ENCODE peak calls at places on chromosomes 11 and 22, in eight cellular contexts. One of them, this sample, is unnamed.

GRCh38 chr11:86761978-86762377 is 38.4 kb upstream of the PRSS23 start:
- DNase-seq in sigmoid colon: no peak
- DNase-seq in right cardiac atrium: no peak
- DNase-seq in stimulated activated CD4-positive, alpha-beta T cell treated with anti-CD3 and anti-CD28 coated beads, TNF-alpha, amount 100 ng/mL, for 24 hours: no peak
- DNase-seq in NCI-H146: no peak
- DNase-seq in fibroblast of the aortic adventitia: peak; percentile 80
- DNase-seq in effector CD4-positive, alpha-beta T cell: no peak
- DNase-seq in AG04449: no peak
- DNase-seq in this sample: no peak

GRCh38 chr11:125141686-125142535 is 22.6 kb upstream of the PKNOX2 start:
- DNase-seq in sigmoid colon: no peak
- DNase-seq in right cardiac atrium: peak; percentile 74
- DNase-seq in stimulated activated CD4-positive, alpha-beta T cell treated with anti-CD3 and anti-CD28 coated beads, TNF-alpha, amount 100 ng/mL, for 24 hours: peak; percentile 37
- DNase-seq in NCI-H146: peak; percentile 17
- DNase-seq in fibroblast of the aortic adventitia: peak; percentile 36
- DNase-seq in effector CD4-positive, alpha-beta T cell: peak; percentile 52
- DNase-seq in AG04449: no peak
- DNase-seq in this sample: peak; percentile 70

GRCh38 chr11:61111786-61112517 is 9.7 kb downstream of the CD5 start:
- DNase-seq in sigmoid colon: peak; percentile 58
- DNase-seq in right cardiac atrium: no peak
- DNase-seq in stimulated activated CD4-positive, alpha-beta T cell treated with anti-CD3 and anti-CD28 coated beads, TNF-alpha, amount 100 ng/mL, for 24 hours: peak; percentile 57
- DNase-seq in NCI-H146: no peak
- DNase-seq in fibroblast of the aortic adventitia: no peak
- DNase-seq in effector CD4-positive, alpha-beta T cell: peak; percentile 53
- DNase-seq in AG04449: no peak
- DNase-seq in this sample: no peak

GRCh38 chr11:45021692-45022130 is 71.0 kb upstream of the TP53I11 start:
- DNase-seq in sigmoid colon: peak; percentile 90
- DNase-seq in right cardiac atrium: peak; percentile 93
- DNase-seq in stimulated activated CD4-positive, alpha-beta T cell treated with anti-CD3 and anti-CD28 coated beads, TNF-alpha, amount 100 ng/mL, for 24 hours: no peak
- DNase-seq in NCI-H146: peak; percentile 41
- DNase-seq in fibroblast of the aortic adventitia: peak; percentile 90
- DNase-seq in effector CD4-positive, alpha-beta T cell: no peak
- DNase-seq in AG04449: no peak
- DNase-seq in this sample: no peak

GRCh38 chr11:106889718-106890117 is 128.6 kb downstream of the GUCY1A2 start:
- DNase-seq in sigmoid colon: no peak
- DNase-seq in right cardiac atrium: no peak
- DNase-seq in stimulated activated CD4-positive, alpha-beta T cell treated with anti-CD3 and anti-CD28 coated beads, TNF-alpha, amount 100 ng/mL, for 24 hours: no peak
- DNase-seq in NCI-H146: no peak
- DNase-seq in fibroblast of the aortic adventitia: no peak
- DNase-seq in effector CD4-positive, alpha-beta T cell: no peak
- DNase-seq in AG04449: no peak
- DNase-seq in this sample: no peak

GRCh38 chr22:40240160-40240559 is 62.4 kb downstream of the TNRC6B start:
- DNase-seq in sigmoid colon: no peak
- DNase-seq in right cardiac atrium: no peak
- DNase-seq in stimulated activated CD4-positive, alpha-beta T cell treated with anti-CD3 and anti-CD28 coated beads, TNF-alpha, amount 100 ng/mL, for 24 hours: no peak
- DNase-seq in NCI-H146: no peak
- DNase-seq in fibroblast of the aortic adventitia: no peak
- DNase-seq in effector CD4-positive, alpha-beta T cell: no peak
- DNase-seq in AG04449: no peak
- DNase-seq in this sample: no peak

GRCh38 chr11:44626645-44627044 is 61.2 kb downstream of the CD82 start:
- DNase-seq in sigmoid colon: peak; percentile 29
- DNase-seq in right cardiac atrium: no peak
- DNase-seq in stimulated activated CD4-positive, alpha-beta T cell treated with anti-CD3 and anti-CD28 coated beads, TNF-alpha, amount 100 ng/mL, for 24 hours: no peak
- DNase-seq in NCI-H146: no peak
- DNase-seq in fibroblast of the aortic adventitia: no peak
- DNase-seq in effector CD4-positive, alpha-beta T cell: no peak
- DNase-seq in AG04449: no peak
- DNase-seq in this sample: no peak

GRCh38 chr11:33040127-33040861 is 922 bp downstream of the TCP11L1 start:
- DNase-seq in sigmoid colon: no peak
- DNase-seq in right cardiac atrium: no peak
- DNase-seq in stimulated activated CD4-positive, alpha-beta T cell treated with anti-CD3 and anti-CD28 coated beads, TNF-alpha, amount 100 ng/mL, for 24 hours: peak; percentile 27
- DNase-seq in NCI-H146: peak; percentile 51
- DNase-seq in fibroblast of the aortic adventitia: peak; percentile 40
- DNase-seq in effector CD4-positive, alpha-beta T cell: peak; percentile 26
- DNase-seq in AG04449: no peak
- DNase-seq in this sample: peak; percentile 58

GRCh38 chr11:65894034-65894591 is 3.6 kb downstream of the CCDC85B start:
- DNase-seq in sigmoid colon: no peak
- DNase-seq in right cardiac atrium: peak; percentile 81
- DNase-seq in stimulated activated CD4-positive, alpha-beta T cell treated with anti-CD3 and anti-CD28 coated beads, TNF-alpha, amount 100 ng/mL, for 24 hours: no peak
- DNase-seq in NCI-H146: no peak
- DNase-seq in fibroblast of the aortic adventitia: no peak
- DNase-seq in effector CD4-positive, alpha-beta T cell: no peak
- DNase-seq in AG04449: no peak
- DNase-seq in this sample: no peak

GRCh38 chr11:117808768-117809167 is 11.8 kb upstream of the DSCAML1 start:
- DNase-seq in sigmoid colon: no peak
- DNase-seq in right cardiac atrium: peak; percentile 70
- DNase-seq in stimulated activated CD4-positive, alpha-beta T cell treated with anti-CD3 and anti-CD28 coated beads, TNF-alpha, amount 100 ng/mL, for 24 hours: no peak
- DNase-seq in NCI-H146: no peak
- DNase-seq in fibroblast of the aortic adventitia: no peak
- DNase-seq in effector CD4-positive, alpha-beta T cell: no peak
- DNase-seq in AG04449: no peak
- DNase-seq in this sample: no peak

GRCh38 chr22:49042877-49043859 is 784.5 kb downstream of the BRD1 start:
- DNase-seq in sigmoid colon: no peak
- DNase-seq in right cardiac atrium: no peak
- DNase-seq in stimulated activated CD4-positive, alpha-beta T cell treated with anti-CD3 and anti-CD28 coated beads, TNF-alpha, amount 100 ng/mL, for 24 hours: no peak
- DNase-seq in NCI-H146: no peak
- DNase-seq in fibroblast of the aortic adventitia: no peak
- DNase-seq in effector CD4-positive, alpha-beta T cell: no peak
- DNase-seq in AG04449: no peak
- DNase-seq in this sample: no peak

GRCh38 chr11:47271961-47272661 is 2.2 kb downstream of the MADD start:
- DNase-seq in sigmoid colon: no peak
- DNase-seq in right cardiac atrium: peak; percentile 57
- DNase-seq in stimulated activated CD4-positive, alpha-beta T cell treated with anti-CD3 and anti-CD28 coated beads, TNF-alpha, amount 100 ng/mL, for 24 hours: no peak
- DNase-seq in NCI-H146: peak; percentile 48
- DNase-seq in fibroblast of the aortic adventitia: no peak
- DNase-seq in effector CD4-positive, alpha-beta T cell: no peak
- DNase-seq in AG04449: no peak
- DNase-seq in this sample: no peak

GRCh38 chr22:43476341-43476740 is 64.5 kb downstream of the MPPED1 start:
- DNase-seq in sigmoid colon: no peak
- DNase-seq in right cardiac atrium: no peak
- DNase-seq in stimulated activated CD4-positive, alpha-beta T cell treated with anti-CD3 and anti-CD28 coated beads, TNF-alpha, amount 100 ng/mL, for 24 hours: no peak
- DNase-seq in NCI-H146: peak; percentile 19
- DNase-seq in fibroblast of the aortic adventitia: no peak
- DNase-seq in effector CD4-positive, alpha-beta T cell: no peak
- DNase-seq in AG04449: no peak
- DNase-seq in this sample: no peak

GRCh38 chr11:50074161-50074560 is 41.5 kb downstream of the OR4C45 start:
- DNase-seq in sigmoid colon: no peak
- DNase-seq in right cardiac atrium: no peak
- DNase-seq in stimulated activated CD4-positive, alpha-beta T cell treated with anti-CD3 and anti-CD28 coated beads, TNF-alpha, amount 100 ng/mL, for 24 hours: no peak
- DNase-seq in NCI-H146: no peak
- DNase-seq in fibroblast of the aortic adventitia: no peak
- DNase-seq in effector CD4-positive, alpha-beta T cell: no peak
- DNase-seq in AG04449: no peak
- DNase-seq in this sample: no peak

GRCh38 chr11:2389344-2390026 is 11.1 kb upstream of the TSSC4 start:
- DNase-seq in sigmoid colon: no peak
- DNase-seq in right cardiac atrium: peak; percentile 54
- DNase-seq in stimulated activated CD4-positive, alpha-beta T cell treated with anti-CD3 and anti-CD28 coated beads, TNF-alpha, amount 100 ng/mL, for 24 hours: no peak
- DNase-seq in NCI-H146: no peak
- DNase-seq in fibroblast of the aortic adventitia: no peak
- DNase-seq in effector CD4-positive, alpha-beta T cell: no peak
- DNase-seq in AG04449: no peak
- DNase-seq in this sample: no peak

GRCh38 chr11:69058501-69059270 is 10.0 kb downstream of the TPCN2 start:
- DNase-seq in sigmoid colon: no peak
- DNase-seq in right cardiac atrium: peak; percentile 21
- DNase-seq in stimulated activated CD4-positive, alpha-beta T cell treated with anti-CD3 and anti-CD28 coated beads, TNF-alpha, amount 100 ng/mL, for 24 hours: no peak
- DNase-seq in NCI-H146: no peak
- DNase-seq in fibroblast of the aortic adventitia: no peak
- DNase-seq in effector CD4-positive, alpha-beta T cell: no peak
- DNase-seq in AG04449: no peak
- DNase-seq in this sample: no peak

GRCh38 chr11:64743591-64744543 is at the start of gene RASGRP2:
- DNase-seq in sigmoid colon: peak; percentile 93
- DNase-seq in right cardiac atrium: peak; percentile 92
- DNase-seq in stimulated activated CD4-positive, alpha-beta T cell treated with anti-CD3 and anti-CD28 coated beads, TNF-alpha, amount 100 ng/mL, for 24 hours: no peak
- DNase-seq in NCI-H146: peak; percentile 58
- DNase-seq in fibroblast of the aortic adventitia: no peak
- DNase-seq in effector CD4-positive, alpha-beta T cell: peak; percentile 83
- DNase-seq in AG04449: no peak
- DNase-seq in this sample: peak; percentile 81

GRCh38 chr11:35160902-35161585 is 22.1 kb downstream of the CD44 start:
- DNase-seq in sigmoid colon: no peak
- DNase-seq in right cardiac atrium: no peak
- DNase-seq in stimulated activated CD4-positive, alpha-beta T cell treated with anti-CD3 and anti-CD28 coated beads, TNF-alpha, amount 100 ng/mL, for 24 hours: no peak
- DNase-seq in NCI-H146: no peak
- DNase-seq in fibroblast of the aortic adventitia: peak; percentile 86
- DNase-seq in effector CD4-positive, alpha-beta T cell: no peak
- DNase-seq in AG04449: no peak
- DNase-seq in this sample: no peak

GRCh38 chr22:37501610-37502341 is 15.6 kb upstream of the MFNG start:
- DNase-seq in sigmoid colon: no peak
- DNase-seq in right cardiac atrium: peak; percentile 88
- DNase-seq in stimulated activated CD4-positive, alpha-beta T cell treated with anti-CD3 and anti-CD28 coated beads, TNF-alpha, amount 100 ng/mL, for 24 hours: no peak
- DNase-seq in NCI-H146: peak; percentile 80
- DNase-seq in fibroblast of the aortic adventitia: peak; percentile 86
- DNase-seq in effector CD4-positive, alpha-beta T cell: no peak
- DNase-seq in AG04449: peak; percentile 59
- DNase-seq in this sample: no peak

GRCh38 chr11:27518522-27518921 is 12.0 kb upstream of the LIN7C start:
- DNase-seq in sigmoid colon: no peak
- DNase-seq in right cardiac atrium: no peak
- DNase-seq in stimulated activated CD4-positive, alpha-beta T cell treated with anti-CD3 and anti-CD28 coated beads, TNF-alpha, amount 100 ng/mL, for 24 hours: no peak
- DNase-seq in NCI-H146: no peak
- DNase-seq in fibroblast of the aortic adventitia: no peak
- DNase-seq in effector CD4-positive, alpha-beta T cell: no peak
- DNase-seq in AG04449: no peak
- DNase-seq in this sample: no peak

GRCh38 chr11:127485541-127485940 is 485.0 kb upstream of the KIRREL3 start:
- DNase-seq in sigmoid colon: no peak
- DNase-seq in right cardiac atrium: no peak
- DNase-seq in stimulated activated CD4-positive, alpha-beta T cell treated with anti-CD3 and anti-CD28 coated beads, TNF-alpha, amount 100 ng/mL, for 24 hours: no peak
- DNase-seq in NCI-H146: no peak
- DNase-seq in fibroblast of the aortic adventitia: no peak
- DNase-seq in effector CD4-positive, alpha-beta T cell: no peak
- DNase-seq in AG04449: no peak
- DNase-seq in this sample: no peak

GRCh38 chr11:57116654-57117053 is 65.1 kb upstream of the LRRC55 start:
- DNase-seq in sigmoid colon: no peak
- DNase-seq in right cardiac atrium: peak; percentile 68
- DNase-seq in stimulated activated CD4-positive, alpha-beta T cell treated with anti-CD3 and anti-CD28 coated beads, TNF-alpha, amount 100 ng/mL, for 24 hours: no peak
- DNase-seq in NCI-H146: peak; percentile 35
- DNase-seq in fibroblast of the aortic adventitia: peak; percentile 58
- DNase-seq in effector CD4-positive, alpha-beta T cell: no peak
- DNase-seq in AG04449: peak; percentile 3
- DNase-seq in this sample: no peak

GRCh38 chr11:11519184-11519583 is 102.6 kb downstream of the GALNT18 start:
- DNase-seq in sigmoid colon: peak; percentile 36
- DNase-seq in right cardiac atrium: no peak
- DNase-seq in stimulated activated CD4-positive, alpha-beta T cell treated with anti-CD3 and anti-CD28 coated beads, TNF-alpha, amount 100 ng/mL, for 24 hours: no peak
- DNase-seq in NCI-H146: peak; percentile 56
- DNase-seq in fibroblast of the aortic adventitia: no peak
- DNase-seq in effector CD4-positive, alpha-beta T cell: no peak
- DNase-seq in AG04449: no peak
- DNase-seq in this sample: no peak

GRCh38 chr11:8234425-8234821 is 29.3 kb downstream of the LMO1 start:
- DNase-seq in sigmoid colon: no peak
- DNase-seq in right cardiac atrium: no peak
- DNase-seq in stimulated activated CD4-positive, alpha-beta T cell treated with anti-CD3 and anti-CD28 coated beads, TNF-alpha, amount 100 ng/mL, for 24 hours: no peak
- DNase-seq in NCI-H146: no peak
- DNase-seq in fibroblast of the aortic adventitia: no peak
- DNase-seq in effector CD4-positive, alpha-beta T cell: no peak
- DNase-seq in AG04449: no peak
- DNase-seq in this sample: no peak

GRCh38 chr11:102802341-102802740 is 4.4 kb upstream of the MMP1 start:
- DNase-seq in sigmoid colon: no peak
- DNase-seq in right cardiac atrium: no peak
- DNase-seq in stimulated activated CD4-positive, alpha-beta T cell treated with anti-CD3 and anti-CD28 coated beads, TNF-alpha, amount 100 ng/mL, for 24 hours: no peak
- DNase-seq in NCI-H146: no peak
- DNase-seq in fibroblast of the aortic adventitia: peak; percentile 94
- DNase-seq in effector CD4-positive, alpha-beta T cell: no peak
- DNase-seq in AG04449: peak; percentile 91
- DNase-seq in this sample: no peak

GRCh38 chr11:132430352-132431091 is 1060.1 kb downstream of the NTM start:
- DNase-seq in sigmoid colon: no peak
- DNase-seq in right cardiac atrium: peak; percentile 54
- DNase-seq in stimulated activated CD4-positive, alpha-beta T cell treated with anti-CD3 and anti-CD28 coated beads, TNF-alpha, amount 100 ng/mL, for 24 hours: no peak
- DNase-seq in NCI-H146: peak; percentile 33
- DNase-seq in fibroblast of the aortic adventitia: no peak
- DNase-seq in effector CD4-positive, alpha-beta T cell: no peak
- DNase-seq in AG04449: no peak
- DNase-seq in this sample: no peak

GRCh38 chr11:7444582-7444981 is 40.7 kb upstream of the OLFML1 start:
- DNase-seq in sigmoid colon: no peak
- DNase-seq in right cardiac atrium: peak; percentile 59
- DNase-seq in stimulated activated CD4-positive, alpha-beta T cell treated with anti-CD3 and anti-CD28 coated beads, TNF-alpha, amount 100 ng/mL, for 24 hours: no peak
- DNase-seq in NCI-H146: no peak
- DNase-seq in fibroblast of the aortic adventitia: no peak
- DNase-seq in effector CD4-positive, alpha-beta T cell: no peak
- DNase-seq in AG04449: no peak
- DNase-seq in this sample: no peak

GRCh38 chr22:23066200-23067022 is 3.9 kb upstream of the GNAZ start:
- DNase-seq in sigmoid colon: peak; percentile 28
- DNase-seq in right cardiac atrium: no peak
- DNase-seq in stimulated activated CD4-positive, alpha-beta T cell treated with anti-CD3 and anti-CD28 coated beads, TNF-alpha, amount 100 ng/mL, for 24 hours: no peak
- DNase-seq in NCI-H146: no peak
- DNase-seq in fibroblast of the aortic adventitia: no peak
- DNase-seq in effector CD4-positive, alpha-beta T cell: no peak
- DNase-seq in AG04449: no peak
- DNase-seq in this sample: no peak

GRCh38 chr11:32751381-32751780 is 43.1 kb downstream of the CCDC73 start:
- DNase-seq in sigmoid colon: peak; percentile 33
- DNase-seq in right cardiac atrium: no peak
- DNase-seq in stimulated activated CD4-positive, alpha-beta T cell treated with anti-CD3 and anti-CD28 coated beads, TNF-alpha, amount 100 ng/mL, for 24 hours: no peak
- DNase-seq in NCI-H146: no peak
- DNase-seq in fibroblast of the aortic adventitia: no peak
- DNase-seq in effector CD4-positive, alpha-beta T cell: no peak
- DNase-seq in AG04449: no peak
- DNase-seq in this sample: no peak

GRCh38 chr22:37454857-37455686 is 27.8 kb upstream of the ELFN2 start:
- DNase-seq in sigmoid colon: no peak
- DNase-seq in right cardiac atrium: no peak
- DNase-seq in stimulated activated CD4-positive, alpha-beta T cell treated with anti-CD3 and anti-CD28 coated beads, TNF-alpha, amount 100 ng/mL, for 24 hours: no peak
- DNase-seq in NCI-H146: peak; percentile 4
- DNase-seq in fibroblast of the aortic adventitia: peak; percentile 89
- DNase-seq in effector CD4-positive, alpha-beta T cell: no peak
- DNase-seq in AG04449: peak; percentile 28
- DNase-seq in this sample: no peak

GRCh38 chr11:87417951-87418350 is 380.2 kb downstream of the TMEM135 start:
- DNase-seq in sigmoid colon: no peak
- DNase-seq in right cardiac atrium: no peak
- DNase-seq in stimulated activated CD4-positive, alpha-beta T cell treated with anti-CD3 and anti-CD28 coated beads, TNF-alpha, amount 100 ng/mL, for 24 hours: no peak
- DNase-seq in NCI-H146: no peak
- DNase-seq in fibroblast of the aortic adventitia: no peak
- DNase-seq in effector CD4-positive, alpha-beta T cell: no peak
- DNase-seq in AG04449: no peak
- DNase-seq in this sample: no peak

GRCh38 chr11:94786264-94787126 is 18.3 kb downstream of the AMOTL1 start:
- DNase-seq in sigmoid colon: no peak
- DNase-seq in right cardiac atrium: peak; percentile 40
- DNase-seq in stimulated activated CD4-positive, alpha-beta T cell treated with anti-CD3 and anti-CD28 coated beads, TNF-alpha, amount 100 ng/mL, for 24 hours: no peak
- DNase-seq in NCI-H146: no peak
- DNase-seq in fibroblast of the aortic adventitia: peak; percentile 71
- DNase-seq in effector CD4-positive, alpha-beta T cell: no peak
- DNase-seq in AG04449: no peak
- DNase-seq in this sample: no peak

GRCh38 chr11:131690776-131691557 is 320.6 kb downstream of the NTM start:
- DNase-seq in sigmoid colon: no peak
- DNase-seq in right cardiac atrium: peak; percentile 55
- DNase-seq in stimulated activated CD4-positive, alpha-beta T cell treated with anti-CD3 and anti-CD28 coated beads, TNF-alpha, amount 100 ng/mL, for 24 hours: no peak
- DNase-seq in NCI-H146: no peak
- DNase-seq in fibroblast of the aortic adventitia: no peak
- DNase-seq in effector CD4-positive, alpha-beta T cell: no peak
- DNase-seq in AG04449: no peak
- DNase-seq in this sample: no peak

GRCh38 chr11:65700377-65700776 is 11.7 kb upstream of the KAT5 start:
- DNase-seq in sigmoid colon: no peak
- DNase-seq in right cardiac atrium: no peak
- DNase-seq in stimulated activated CD4-positive, alpha-beta T cell treated with anti-CD3 and anti-CD28 coated beads, TNF-alpha, amount 100 ng/mL, for 24 hours: no peak
- DNase-seq in NCI-H146: peak; percentile 37
- DNase-seq in fibroblast of the aortic adventitia: no peak
- DNase-seq in effector CD4-positive, alpha-beta T cell: no peak
- DNase-seq in AG04449: no peak
- DNase-seq in this sample: no peak